ENCODE peak calls at places on chromosomes 5 and 9, in seven cellular contexts. O is GM10248; N is choroid plexus epithelial cell; K is GM13976; F is stimulated activated CD4-positive, alpha-beta T cell treated with anti-CD3 and anti-CD28 coated beads, Interleukin-2, amount 100 ng/mL, for 48 hours; Q is left lung; W is iris pigment epithelial cell. S is an unnamed sample.

GRCh38 chr9:121169094-121169601 is 32.5 kb downstream of the RAB14 start:
- DNase-seq in F (no peak), Q (no peak), W (no peak), K (no peak), N (peak), O (no peak), S (no peak)

GRCh38 chr9:137034039-137034708 is 2.3 kb upstream of the FUT7 start:
- DNase-seq in O (no peak), F (no peak), W (no peak), N (no peak), K (no peak), Q (peak), S (no peak)

GRCh38 chr5:7331083-7331482 is 64.9 kb upstream of the ADCY2 start:
- DNase-seq in W (no peak), Q (no peak), K (no peak), N (no peak), O (no peak), F (no peak), S (no peak)

GRCh38 chr9:128068656-128069221 is 707 bp downstream of the SLC25A25 start:
- DNase-seq in F (no peak), K (peak), W (no peak), O (no peak), Q (no peak), N (no peak), S (no peak)

GRCh38 chr9:13847270-13847669 is 466.7 kb downstream of the NFIB start:
- DNase-seq in W (no peak), F (no peak), N (no peak), Q (no peak), O (no peak), K (no peak), S (no peak)

GRCh38 chr5:38527475-38527874 is 29.0 kb downstream of the LIFR start:
- DNase-seq in W (no peak), N (no peak), Q (no peak), K (no peak), O (no peak), F (no peak), S (no peak)

GRCh38 chr5:172559004-172559932 is 81.8 kb upstream of the NEURL1B start:
- DNase-seq in F (no peak), K (no peak), W (peak), N (peak), Q (peak), O (no peak), S (no peak)

GRCh38 chr5:95822408-95823240 is at the start of gene GLRX:
- DNase-seq in K (peak), W (peak), O (peak), N (peak), F (no peak), Q (peak), S (peak)

GRCh38 chr5:157563373-157564148 is 12.0 kb downstream of the ADAM19 start:
- DNase-seq in O (no peak), W (peak), K (no peak), Q (no peak), F (no peak), N (peak), S (no peak)

GRCh38 chr9:130003943-130004552 is 38.9 kb downstream of the FNBP1 start:
- DNase-seq in W (no peak), N (no peak), F (no peak), Q (no peak), K (no peak), O (no peak), S (no peak)

GRCh38 chr5:9194509-9194908 is 351.4 kb downstream of the SEMA5A start:
- DNase-seq in Q (no peak), F (no peak), O (no peak), W (peak), K (no peak), N (peak), S (no peak)

GRCh38 chr5:145244251-145244650 is 590.9 kb downstream of the PRELID2 start:
- DNase-seq in K (no peak), F (no peak), W (no peak), O (no peak), Q (no peak), N (no peak), S (no peak)

GRCh38 chr9:94719878-94720277 is 6.6 kb upstream of the AOPEP start:
- DNase-seq in O (no peak), F (no peak), N (no peak), Q (no peak), W (no peak), K (no peak), S (no peak)

GRCh38 chr5:11672385-11673085 is 231.7 kb downstream of the CTNND2 start:
- DNase-seq in K (no peak), N (no peak), O (no peak), Q (no peak), F (no peak), W (no peak), S (no peak)

GRCh38 chr9:112604790-112605189 is 113.1 kb downstream of the INIP start:
- DNase-seq in Q (no peak), N (no peak), F (no peak), O (no peak), W (no peak), K (no peak), S (no peak)

GRCh38 chr9:7320139-7320538 is 479.4 kb downstream of the DMAC1 start:
- DNase-seq in O (no peak), K (no peak), Q (no peak), N (peak), W (peak), F (no peak), S (no peak)

GRCh38 chr5:10702040-10702629 is 58.9 kb downstream of the DAP start:
- DNase-seq in O (no peak), W (peak), N (peak), K (no peak), F (no peak), Q (no peak), S (no peak)

GRCh38 chr5:154312571-154312970 is 122.0 kb downstream of the GALNT10 start:
- DNase-seq in N (peak), F (no peak), O (no peak), K (no peak), W (peak), Q (no peak), S (no peak)

GRCh38 chr9:33164138-33164809 is 2.9 kb downstream of the B4GALT1 start:
- DNase-seq in Q (no peak), F (no peak), W (no peak), K (peak), O (peak), N (peak), S (peak)

GRCh38 chr5:154986151-154986550 is 27.4 kb upstream of the KIF4B start:
- DNase-seq in Q (no peak), W (peak), N (peak), K (no peak), O (no peak), F (no peak), S (no peak)

GRCh38 chr9:110257097-110257955 is 1.0 kb upstream of the TXN start:
- DNase-seq in N (peak), K (peak), Q (no peak), F (no peak), O (peak), W (peak), S (no peak)

GRCh38 chr9:87479801-87480201 is 17.9 kb upstream of the DAPK1 start:
- DNase-seq in F (no peak), K (peak), O (peak), Q (peak), W (peak), N (peak), S (peak)

GRCh38 chr9:130579738-130580463 is 524 bp downstream of the FUBP3 start:
- DNase-seq in F (peak), O (no peak), W (peak), K (no peak), N (peak), Q (no peak), S (no peak)

GRCh38 chr5:15374886-15375285 is 125.1 kb upstream of the FBXL7 start:
- DNase-seq in W (no peak), Q (no peak), K (no peak), F (no peak), O (no peak), N (no peak), S (no peak)

GRCh38 chr5:95881833-95882232 is 59.3 kb upstream of the GLRX start:
- DNase-seq in Q (no peak), K (no peak), F (no peak), W (no peak), N (no peak), O (no peak), S (no peak)

GRCh38 chr5:28750236-28750635 is 1711.8 kb upstream of the CDH9 start:
- DNase-seq in Q (no peak), K (no peak), N (peak), O (no peak), W (peak), F (no peak), S (no peak)

GRCh38 chr9:130276955-130277354 is 11.4 kb downstream of the HMCN2 start:
- DNase-seq in F (no peak), N (no peak), K (no peak), Q (no peak), O (no peak), W (no peak), S (no peak)

GRCh38 chr5:80739487-80739886 is 84.7 kb upstream of the DHFR start:
- DNase-seq in O (no peak), N (no peak), W (no peak), Q (no peak), F (no peak), K (no peak), S (no peak)

GRCh38 chr9:85202596-85202995 is 533.1 kb downstream of the NTRK2 start:
- DNase-seq in Q (no peak), N (no peak), W (peak), O (no peak), F (no peak), K (no peak), S (no peak)

GRCh38 chr5:95892784-95893354 is 68.8 kb downstream of the ELL2 start:
- DNase-seq in K (peak), W (peak), N (peak), O (peak), Q (no peak), F (no peak), S (no peak)

GRCh38 chr5:136016945-136017530 is 11.8 kb upstream of the TGFBI start:
- DNase-seq in W (peak), O (no peak), Q (no peak), K (no peak), N (peak), F (no peak), S (no peak)

GRCh38 chr9:105912868-105913516 is 218.7 kb downstream of the TMEM38B start:
- DNase-seq in N (no peak), K (no peak), O (no peak), Q (no peak), F (no peak), W (no peak), S (no peak)

GRCh38 chr5:125199968-125200841 is 453.8 kb upstream of the ZNF608 start:
- DNase-seq in F (no peak), O (peak), W (no peak), K (no peak), Q (no peak), N (peak), S (peak)

GRCh38 chr9:137064027-137064879 is 6.1 kb downstream of the SAPCD2 start:
- DNase-seq in O (peak), W (peak), K (peak), F (peak), N (peak), Q (no peak), S (peak)

GRCh38 chr5:128498844-128499455 is 39.1 kb downstream of the FBN2 start:
- DNase-seq in Q (no peak), K (peak), W (peak), O (peak), F (no peak), N (peak), S (no peak)

GRCh38 chr5:135829681-135830383 is 4.6 kb upstream of the SLC25A48 start:
- DNase-seq in F (peak), N (peak), O (peak), K (peak), W (peak), Q (no peak), S (peak)